ENCODE peak calls at places on chromosomes 3 and 15, in nine cellular contexts. Q is neural crest cell; O is epithelial cell of proximal tubule; S is nephron progenitor cell; W is right atrium auricular region; J is left cardiac atrium; F is sciatic nerve; V is activated T-cell treated with anti-CD3 and anti-CD28 coated beads, Interleukin-2, amount 50 U/mL, for 72 hours; G is lower lobe of right lung. C is an unnamed sample.

GRCh38 chr3:30308131-30308530 is 298.3 kb upstream of the TGFBR2 start:
- DNase-seq in Q (no peak), O (no peak), S (no peak), W (no peak), J (no peak), F (no peak), V (no peak), G (no peak), C (no peak)

GRCh38 chr3:13504161-13504831 is 24.2 kb downstream of the HDAC11 start:
- DNase-seq in Q (no peak), O (no peak), S (no peak), W (no peak), J (peak), F (no peak), V (no peak), G (no peak), C (no peak)

GRCh38 chr3:193114431-193115340 is 126.3 kb upstream of the PLAAT1 start:
- DNase-seq in Q (no peak), O (no peak), S (no peak), W (no peak), J (no peak), F (no peak), V (no peak), G (no peak), C (no peak)

GRCh38 chr3:195872800-195873199 is 35.6 kb downstream of the TNK2 start:
- DNase-seq in Q (no peak), O (no peak), S (no peak), W (no peak), J (no peak), F (no peak), V (no peak), G (peak), C (no peak)

GRCh38 chr3:133119146-133119545 is 81.0 kb downstream of the TMEM108 start:
- DNase-seq in Q (no peak), O (no peak), S (no peak), W (no peak), J (no peak), F (no peak), V (no peak), G (no peak), C (no peak)

GRCh38 chr3:124431585-124431984 is 298.7 kb upstream of the UMPS start:
- DNase-seq in Q (no peak), O (no peak), S (no peak), W (no peak), J (no peak), F (no peak), V (no peak), G (no peak), C (no peak)

GRCh38 chr15:51846463-51847230 is 17.2 kb downstream of the TMOD3 start:
- DNase-seq in Q (no peak), O (no peak), S (no peak), W (no peak), J (no peak), F (no peak), V (no peak), G (no peak), C (no peak)

GRCh38 chr15:41567870-41568269 is 8.9 kb downstream of the TYRO3 start:
- DNase-seq in Q (no peak), O (no peak), S (no peak), W (no peak), J (no peak), F (no peak), V (no peak), G (no peak), C (no peak)

GRCh38 chr3:123326531-123326930 is 122.4 kb downstream of the ADCY5 start:
- DNase-seq in Q (no peak), O (no peak), S (no peak), W (no peak), J (no peak), F (no peak), V (no peak), G (no peak), C (no peak)

GRCh38 chr15:56759450-56759845 is 26.1 kb upstream of the ZNF280D start:
- DNase-seq in Q (no peak), O (peak), S (no peak), W (peak), J (peak), F (no peak), V (no peak), G (no peak), C (no peak)

GRCh38 chr3:39651993-39652739 is 157.2 kb upstream of the MYRIP start:
- DNase-seq in Q (no peak), O (no peak), S (no peak), W (no peak), J (no peak), F (no peak), V (no peak), G (no peak), C (no peak)

GRCh38 chr3:35393916-35394315 is 245.4 kb upstream of the ARPP21 start:
- DNase-seq in Q (no peak), O (peak), S (peak), W (no peak), J (no peak), F (no peak), V (no peak), G (no peak), C (no peak)

GRCh38 chr3:112738366-112738765 is 97.4 kb upstream of the CCDC80 start:
- DNase-seq in Q (no peak), O (no peak), S (no peak), W (no peak), J (no peak), F (no peak), V (no peak), G (no peak), C (no peak)

GRCh38 chr3:63128380-63128779 is 149.7 kb upstream of the SYNPR start:
- DNase-seq in Q (no peak), O (no peak), S (no peak), W (no peak), J (no peak), F (no peak), V (no peak), G (no peak), C (no peak)

GRCh38 chr15:70044168-70044567 is 53.5 kb downstream of the TLE3 start:
- DNase-seq in Q (no peak), O (no peak), S (no peak), W (no peak), J (no peak), F (peak), V (no peak), G (peak), C (no peak)

GRCh38 chr3:158097141-158097540 is 9.1 kb downstream of the SHOX2 start:
- DNase-seq in Q (no peak), O (no peak), S (no peak), W (no peak), J (no peak), F (no peak), V (no peak), G (no peak), C (no peak)

GRCh38 chr3:113552851-113553250 is 20.5 kb downstream of the SIDT1 start:
- DNase-seq in Q (no peak), O (no peak), S (no peak), W (no peak), J (no peak), F (no peak), V (no peak), G (no peak), C (no peak)

GRCh38 chr3:128083980-128084674 is 31.9 kb downstream of the SEC61A1 start:
- DNase-seq in Q (no peak), O (no peak), S (no peak), W (no peak), J (no peak), F (no peak), V (no peak), G (no peak), C (no peak)

GRCh38 chr15:77841376-77841775 is 208.7 kb upstream of the LINGO1 start:
- DNase-seq in Q (no peak), O (no peak), S (no peak), W (no peak), J (no peak), F (no peak), V (no peak), G (no peak), C (no peak)

GRCh38 chr15:58038426-58039106 is 26.9 kb downstream of the ALDH1A2 start:
- DNase-seq in Q (no peak), O (peak), S (no peak), W (no peak), J (no peak), F (no peak), V (no peak), G (no peak), C (no peak)

GRCh38 chr3:15796771-15797599 is 794 bp downstream of the ANKRD28 start:
- DNase-seq in Q (peak), O (no peak), S (peak), W (no peak), J (no peak), F (no peak), V (no peak), G (no peak), C (no peak)